ENCODE peak calls at places on chromosomes 5 and 9, in four cellular contexts. T is esophagus squamous epithelium, U is amniotic stem cell, G is GDM1. O is an unnamed sample.

GRCh38 chr9:131405858-131406566 is 12.1 kb downstream of the PRRC2B start:
- DNase-seq in T (no peak), U (no peak), G (no peak), O (no peak)

GRCh38 chr9:37017546-37017945 is 16.5 kb downstream of the PAX5 start:
- DNase-seq in T (no peak), U (no peak), G (no peak), O (no peak)

GRCh38 chr9:136902259-136902821 is 16.0 kb downstream of the TRAF2 start:
- DNase-seq in G (no peak), U (peak; percentile 78), T (peak; percentile 19), O (no peak)

GRCh38 chr5:77208507-77209163 is 1.8 kb upstream of the PDE8B start:
- DNase-seq in G (no peak), T (no peak), U (no peak), O (no peak)

GRCh38 chr5:168165221-168165965 is 126.1 kb upstream of the WWC1 start:
- DNase-seq in U (no peak), G (no peak), T (no peak), O (no peak)

GRCh38 chr9:106752581-106752980 is 110.4 kb upstream of the ZNF462 start:
- DNase-seq in G (no peak), T (no peak), U (no peak), O (no peak)

GRCh38 chr9:27664136-27664819 is 91.0 kb upstream of the C9orf72 start:
- DNase-seq in U (no peak), T (no peak), G (no peak), O (no peak)

GRCh38 chr9:28866951-28867350 is 1293.7 kb upstream of the C9orf72 start:
- DNase-seq in U (no peak), G (no peak), T (no peak), O (no peak)

O was measured in HL-60.